ENCODE peak calls at places on chromosomes 13 and 19, in five cellular contexts. M is IMR-90, I is HepG2, C is K562, N is SK-N-SH. X is an unnamed sample.
A peak's percentile ranks its signal among the peaks of the same experiment; 100 is the strongest.

GRCh38 chr19:5337126-5337525 is 3.5 kb downstream of the PTPRS start:
- DNase-seq in C (no peak), M (no peak), N (no peak), I (no peak), X (no peak)

GRCh38 chr19:40273469-40274360 is 11.4 kb downstream of the AKT2 start:
- DNase-seq in I (no peak), C (peak; percentile 22), N (no peak), M (no peak), X (no peak)

GRCh38 chr13:45615501-45616101 is at the start of gene ERICH6B:
- DNase-seq in I (no peak), N (no peak), M (peak; percentile 7), C (no peak), X (no peak)

GRCh38 chr19:13302521-13303270 is 152.5 kb downstream of the IER2 start:
- DNase-seq in I (no peak), C (no peak), N (no peak), M (no peak), X (no peak)

GRCh38 chr19:8611890-8612806 is 1.6 kb upstream of the ADAMTS10 start:
- DNase-seq in I (no peak), N (no peak), M (peak; percentile 66), C (no peak), X (peak; percentile 80)

GRCh38 chr19:55115446-55116065 is 1.9 kb downstream of the PPP1R12C start:
- DNase-seq in C (peak; percentile 61), N (peak; percentile 60), I (no peak), M (peak; percentile 62), X (no peak)

GRCh38 chr13:76980075-76980718 is 11.7 kb upstream of the CLN5 start:
- DNase-seq in M (peak; percentile 24), N (peak; percentile 92), I (peak; percentile 43), C (peak; percentile 75), X (peak; percentile 59)

GRCh38 chr13:24606486-24607170 is 73.6 kb upstream of the ATP12A start:
- DNase-seq in M (no peak), N (peak; percentile 1), C (no peak), I (no peak), X (no peak)

GRCh38 chr19:7512400-7512851 is 3.5 kb upstream of the ZNF358 start:
- DNase-seq in I (no peak), N (no peak), C (peak; percentile 72), M (no peak), X (no peak)

GRCh38 chr13:34357435-34358232 is 539.7 kb downstream of the RFC3 start:
- DNase-seq in I (no peak), C (no peak), M (peak; percentile 79), N (no peak), X (peak; percentile 66)

GRCh38 chr13:34360702-34361101 is 542.8 kb downstream of the RFC3 start:
- DNase-seq in N (no peak), I (no peak), M (no peak), C (no peak), X (no peak)

GRCh38 chr13:34356686-34357434 is 538.9 kb downstream of the RFC3 start:
- DNase-seq in N (no peak), C (no peak), M (no peak), I (no peak), X (no peak)

GRCh38 chr13:34361528-34361927 is 543.6 kb downstream of the RFC3 start:
- DNase-seq in C (no peak), I (no peak), N (peak; percentile 17), M (no peak), X (no peak)

DNA sequence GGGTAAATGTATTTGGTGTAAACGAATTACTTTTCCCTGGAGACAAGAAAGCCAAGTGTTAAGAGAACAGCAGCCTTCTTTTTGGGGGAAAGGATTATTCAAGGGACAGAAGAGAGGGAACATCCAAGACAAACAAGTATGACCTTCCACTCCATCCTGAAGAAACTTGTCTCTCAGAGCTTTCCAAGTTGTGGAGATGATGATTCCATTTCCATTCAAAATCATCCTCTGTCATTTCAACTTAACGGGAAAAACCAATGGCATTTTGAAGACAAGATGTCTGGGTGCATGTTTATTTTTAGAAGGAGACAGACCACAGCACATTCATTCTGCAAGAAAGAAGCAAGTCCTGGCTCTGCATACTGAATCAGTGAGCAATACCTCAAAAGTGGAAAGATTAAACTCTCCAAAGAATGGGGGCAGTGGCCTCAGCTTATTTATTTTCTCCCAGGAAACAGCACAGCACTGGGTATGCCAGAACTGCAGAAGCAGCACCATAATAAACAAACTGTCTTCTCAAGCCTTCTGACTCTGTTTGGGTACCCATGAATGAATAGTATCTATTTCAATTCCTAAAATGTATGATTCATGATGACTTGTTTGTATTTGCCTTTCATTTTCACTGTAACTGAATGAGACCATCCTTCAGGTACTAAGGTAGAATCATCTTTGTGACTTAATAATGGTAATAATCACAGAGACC is 541.0 kb downstream of the RFC3 start:
- DNase-seq in C (no peak), M (peak; percentile 72), N (no peak), I (no peak), X (no peak)
- TF ChIP-seq RAD21 in C (no peak), M (no peak), N (no peak), I (no peak), X (no peak)

DNA sequence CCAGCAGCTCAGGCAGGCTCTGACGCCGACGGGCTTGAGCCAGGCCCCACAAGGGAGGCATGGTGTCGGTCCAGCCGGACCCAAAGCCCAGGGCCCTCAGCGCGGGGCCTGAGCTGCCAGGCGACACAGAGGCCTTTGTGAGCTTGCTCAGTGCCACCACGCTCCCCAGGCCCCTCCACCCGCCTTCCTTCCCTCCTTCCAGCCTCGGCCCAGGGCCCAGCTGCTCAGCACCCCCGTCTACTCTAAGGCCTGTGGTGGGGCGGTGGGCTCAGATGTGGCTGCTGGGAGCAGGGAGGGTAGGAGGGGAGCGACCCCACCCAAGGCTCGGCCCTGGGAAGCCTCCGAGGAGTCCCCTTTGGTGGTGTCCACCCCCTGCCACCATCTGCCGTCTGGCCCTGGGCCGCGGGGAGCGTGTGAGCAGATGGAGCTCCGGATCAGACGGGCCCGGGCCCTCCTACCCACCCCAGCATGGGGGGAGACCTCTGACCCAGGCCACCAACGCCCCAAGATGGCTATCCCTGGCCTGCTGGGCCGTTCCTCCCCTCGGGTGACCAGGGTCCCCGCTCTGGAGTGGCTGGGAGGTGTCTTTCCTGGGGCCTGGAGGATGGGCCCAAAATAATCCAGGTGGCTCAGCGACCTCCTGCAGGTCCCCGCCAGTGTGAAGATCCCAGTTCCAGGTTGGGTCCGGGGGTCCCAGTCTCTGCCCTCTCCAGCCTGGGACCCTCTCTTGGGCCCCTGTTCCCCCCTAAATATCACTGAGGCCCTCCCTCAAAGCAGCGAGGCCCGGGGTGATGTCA is 7.8 kb downstream of the ZBTB7A start:
- DNase-seq in I (no peak), C (peak; percentile 55), N (no peak), M (no peak), X (no peak)
- TF ChIP-seq RFX5 in I (no peak), C (no peak), N (no peak), M (no peak), X (no peak)

GRCh38 chr13:113411216-113412023 is 41.9 kb downstream of the ADPRHL1 start:
- DNase-seq in N (no peak), I (peak; percentile 32), C (no peak), M (peak; percentile 99), X (peak; percentile 49)
- TF ChIP-seq RAD21 in N (no peak), I (no peak), C (no peak), M (no peak), X (no peak)

DNA sequence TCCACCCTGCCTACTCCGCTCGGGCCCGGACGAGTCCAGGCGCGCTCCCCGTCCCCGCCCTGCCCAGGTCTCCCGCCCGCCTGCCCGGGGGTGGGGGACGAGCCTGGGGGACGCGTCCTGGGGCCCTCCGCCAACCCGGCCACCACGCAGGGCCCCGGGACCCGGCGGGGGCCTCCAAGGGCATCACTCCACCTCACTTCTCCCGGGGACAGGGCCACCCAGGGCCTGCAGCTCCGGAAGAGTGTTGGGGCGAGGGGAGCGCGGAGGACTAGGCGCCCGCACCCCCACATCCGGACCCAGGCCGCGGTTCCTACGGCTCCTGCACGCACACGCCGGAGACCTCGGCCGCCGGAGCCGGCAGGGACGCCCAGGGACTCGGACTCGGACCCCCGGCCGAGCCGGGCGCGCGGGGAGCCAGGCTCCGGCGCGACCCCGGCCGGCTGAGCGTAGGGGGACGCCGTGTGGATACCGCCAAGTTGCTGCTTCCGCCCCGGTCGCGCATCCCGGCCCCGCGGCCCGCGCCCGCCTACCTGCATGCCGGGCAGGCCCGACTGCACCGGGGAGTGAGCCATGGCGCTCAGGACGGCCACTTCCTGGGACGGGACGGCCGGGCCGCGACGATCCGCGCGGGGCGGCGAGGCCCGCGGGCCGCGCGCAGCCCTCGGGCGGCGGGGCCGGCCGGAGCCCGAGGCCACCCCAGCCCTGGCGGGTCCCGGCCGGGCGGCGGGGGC is 527 bp downstream of the STK24 start:
- DNase-seq in M (no peak), N (peak; percentile 80), C (peak; percentile 28), I (no peak), X (peak; percentile 12)
- TF ChIP-seq RFX5 in M (no peak), N (no peak), C (no peak), I (no peak), X (no peak)

X was measured in A549.